ENCODE peak calls at places on chromosomes 11 and 22, in six cellular contexts. D is HepG2, C is GM12878, I is GM12891, W is K562, N is H1. V is an unnamed sample.

GRCh38 chr11:44538375-44539054 is 26.9 kb upstream of the CD82 start:
- DNase-seq in C (no peak), N (peak; percentile 92), W (peak; percentile 88), D (peak; percentile 48), I (peak; percentile 81), V (peak; percentile 78)

GRCh38 chr11:75428989-75429640 is 3.9 kb downstream of the KLHL35 start:
- DNase-seq in C (no peak), D (no peak), N (no peak), I (no peak), W (no peak), V (no peak)

GRCh38 chr22:17882162-17882561 is 107.9 kb upstream of the BID start:
- DNase-seq in I (no peak), C (no peak), W (no peak), D (no peak), N (no peak), V (no peak)

GRCh38 chr11:34181254-34181653 is 75.8 kb downstream of the NAT10 start:
- DNase-seq in D (no peak), N (no peak), I (no peak), C (no peak), W (no peak), V (no peak)

GRCh38 chr22:20156611-20157415 is 6.0 kb upstream of the CCDC188 start:
- DNase-seq in W (peak; percentile 98), D (peak; percentile 42), C (peak; percentile 17), N (peak; percentile 98), I (peak; percentile 98), V (peak; percentile 95)

GRCh38 chr11:35330924-35331323 is 88.4 kb downstream of the SLC1A2 start:
- DNase-seq in W (no peak), N (no peak), I (no peak), D (no peak), C (no peak), V (no peak)

GRCh38 chr11:35474677-35475076 is 50.7 kb downstream of the PAMR1 start:
- DNase-seq in C (no peak), D (no peak), N (no peak), W (no peak), I (no peak), V (no peak)

GRCh38 chr11:125404136-125404810 is 91.8 kb downstream of the FEZ1 start:
- DNase-seq in D (no peak), C (no peak), I (no peak), N (peak; percentile 68), W (no peak), V (no peak)

GRCh38 chr11:82902086-82902485 is 550 bp downstream of the DDIAS start:
- DNase-seq in C (no peak), N (no peak), I (no peak), D (no peak), W (peak; percentile 47), V (no peak)

GRCh38 chr22:20524004-20524481 is 16.6 kb downstream of the MED15 start:
- DNase-seq in D (peak; percentile 85), W (peak; percentile 52), C (peak; percentile 68), N (no peak), I (no peak), V (no peak)

GRCh38 chr11:40797981-40798380 is 661.5 kb downstream of the LRRC4C start:
- DNase-seq in D (no peak), I (no peak), W (no peak), N (no peak), C (no peak), V (no peak)

GRCh38 chr11:1792461-1792860 is 28.7 kb upstream of the CTSD start:
- DNase-seq in N (no peak), W (no peak), I (no peak), D (no peak), C (no peak), V (no peak)

GRCh38 chr22:42949159-42949558 is 65.8 kb downstream of the PACSIN2 start:
- DNase-seq in W (no peak), C (no peak), I (no peak), D (no peak), N (no peak), V (no peak)

GRCh38 chr11:100602716-100603115 is 84.4 kb upstream of the ARHGAP42 start:
- DNase-seq in N (no peak), I (no peak), W (no peak), C (no peak), D (no peak), V (no peak)

GRCh38 chr22:50546326-50547230 is 879 bp downstream of the KLHDC7B start:
- DNase-seq in C (no peak), W (no peak), D (no peak), I (no peak), N (no peak), V (no peak)

GRCh38 chr22:37260939-37261338 is 16.9 kb upstream of the RAC2 start:
- DNase-seq in W (peak; percentile 69), D (peak; percentile 25), N (peak; percentile 78), C (no peak), I (no peak), V (no peak)

GRCh38 chr11:129815596-129816461 is at the start of gene TMEM45B:
- DNase-seq in N (peak; percentile 78), D (no peak), W (no peak), C (no peak), I (no peak), V (no peak)

GRCh38 chr11:95330332-95330731 is 99.3 kb upstream of the SESN3 start:
- DNase-seq in C (no peak), W (no peak), I (no peak), D (no peak), N (no peak), V (no peak)

GRCh38 chr11:34182921-34183685 is 77.7 kb downstream of the NAT10 start:
- DNase-seq in C (no peak), D (no peak), W (no peak), N (no peak), I (no peak), V (no peak)

GRCh38 chr11:24747275-24748251 is 250.7 kb downstream of the LUZP2 start:
- DNase-seq in W (no peak), C (no peak), I (no peak), D (no peak), N (no peak), V (no peak)

GRCh38 chr11:8642226-8642625 is 40.2 kb downstream of the TRIM66 start:
- DNase-seq in W (no peak), C (no peak), D (no peak), I (no peak), N (no peak), V (no peak)

GRCh38 chr11:77147668-77148321 is 19.7 kb downstream of the MYO7A start:
- DNase-seq in D (no peak), C (no peak), W (peak; percentile 69), I (peak; percentile 62), N (peak; percentile 79), V (peak; percentile 43)

DNA sequence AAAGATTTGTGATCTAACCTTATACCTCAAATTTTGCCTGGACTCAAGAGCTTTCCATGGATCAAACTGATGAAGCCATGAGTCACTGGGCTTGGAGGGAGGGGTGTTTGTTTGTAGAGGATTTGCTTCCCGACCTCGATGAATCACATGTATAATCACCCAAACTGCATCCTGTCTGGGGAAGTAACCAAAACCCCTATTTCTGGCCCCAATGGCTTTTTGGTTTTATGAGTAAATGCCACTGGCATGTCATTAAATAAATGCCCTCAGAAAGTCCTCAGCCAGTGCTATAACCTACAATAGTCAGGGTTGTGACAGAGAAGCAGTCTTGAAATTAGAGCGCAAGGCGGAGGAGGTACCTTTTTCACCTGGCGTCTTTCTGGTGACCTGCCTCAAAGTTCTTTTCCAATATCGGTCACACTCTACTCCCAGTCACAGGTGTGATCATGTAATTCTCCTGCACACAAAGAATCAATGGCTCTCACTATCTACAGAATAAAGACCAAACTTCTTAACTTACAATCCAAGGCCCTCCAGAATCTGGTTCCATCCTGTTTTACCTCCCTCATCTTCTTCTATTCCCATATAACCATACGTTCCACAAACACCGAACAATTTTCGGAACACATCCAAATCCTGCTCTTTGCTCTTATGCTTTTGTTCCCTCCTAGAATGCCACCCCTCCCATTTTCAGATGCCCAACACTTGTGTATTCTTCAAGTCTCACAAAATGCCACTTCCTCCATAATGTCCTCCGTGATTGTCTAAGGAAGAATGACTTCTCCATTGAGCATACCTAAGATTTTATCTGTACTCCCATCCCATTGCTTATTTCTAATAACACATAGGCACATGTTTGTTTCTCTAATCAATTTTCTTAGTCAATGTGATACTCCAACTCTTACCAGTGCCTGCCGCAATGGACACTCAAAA is 81.3 kb upstream of the BLID start:
- DNase-seq in W (no peak), I (no peak), C (no peak), N (no peak), D (peak; percentile 57), V (no peak)
- TF ChIP-seq POLR2AphosphoS5 in W (no peak), I (no peak), C (no peak), N (no peak), D (no peak), V (no peak)

DNA sequence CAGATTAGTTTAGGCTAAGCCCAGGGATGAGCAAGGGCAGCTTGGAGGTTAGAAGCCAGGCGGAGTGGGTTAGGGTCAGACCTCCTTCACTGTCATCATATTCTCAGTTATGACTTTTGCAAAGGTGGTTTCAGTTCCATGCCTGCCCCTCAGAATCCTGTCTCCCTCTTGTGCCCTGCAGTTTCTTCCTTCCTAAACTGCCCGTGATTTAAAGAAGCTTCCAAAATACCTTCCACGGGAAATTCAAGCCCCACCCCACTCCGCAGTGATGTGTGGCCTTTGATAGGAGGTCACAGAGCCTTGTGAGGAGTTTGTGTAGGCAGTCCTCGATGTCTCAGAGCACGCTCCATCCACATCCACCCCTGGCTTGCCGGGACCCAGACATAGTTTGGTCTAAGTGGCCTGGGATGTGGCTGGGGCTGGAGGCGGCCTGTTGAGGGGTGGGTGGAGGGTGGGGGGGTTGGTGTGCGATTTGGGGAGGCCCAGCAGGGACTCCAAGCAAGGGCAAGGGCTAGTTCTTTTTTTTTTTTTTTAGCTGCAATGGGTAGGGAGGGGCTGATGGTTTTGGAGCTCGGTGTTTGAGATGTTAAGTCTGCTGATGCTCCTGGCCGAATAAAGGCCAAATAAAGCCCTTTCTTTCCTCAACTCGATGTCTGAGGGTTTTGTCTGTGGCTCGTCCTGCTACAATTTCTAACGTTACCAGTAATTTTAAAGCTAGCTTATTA is 1.6 kb upstream of the IFITM1 start:
- DNase-seq in W (peak; percentile 56), N (no peak), D (no peak), I (no peak), C (no peak), V (no peak)
- TF ChIP-seq POLR2A in W (no peak), N (no peak), D (no peak), I (no peak), C (no peak), V (no peak)

DNA sequence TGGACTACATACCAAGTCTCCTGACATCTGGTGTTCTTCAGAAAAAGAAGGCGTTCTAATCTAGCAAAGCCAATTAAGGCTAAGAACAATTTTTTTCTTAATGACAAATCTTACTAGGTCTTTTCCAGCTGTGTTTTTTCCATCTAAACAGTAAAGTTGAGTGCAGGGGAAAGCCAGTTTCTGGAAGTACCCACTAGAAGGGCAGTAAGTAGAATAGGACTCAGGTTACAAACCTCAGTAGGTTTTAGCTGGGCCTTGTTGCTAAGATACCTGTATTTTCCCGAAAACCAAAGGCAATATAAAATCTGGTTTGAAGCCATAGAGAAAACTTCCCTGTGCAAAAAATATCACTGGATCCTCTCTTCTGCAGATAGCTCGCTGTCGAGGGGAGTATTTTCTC is 351.9 kb downstream of the ETS1 start:
- DNase-seq in C (no peak), D (no peak), W (no peak), I (no peak), N (no peak), V (no peak)
- TF ChIP-seq TAF1 in C (no peak), D (no peak), W (no peak), I (no peak), N (no peak), V (no peak)

DNA sequence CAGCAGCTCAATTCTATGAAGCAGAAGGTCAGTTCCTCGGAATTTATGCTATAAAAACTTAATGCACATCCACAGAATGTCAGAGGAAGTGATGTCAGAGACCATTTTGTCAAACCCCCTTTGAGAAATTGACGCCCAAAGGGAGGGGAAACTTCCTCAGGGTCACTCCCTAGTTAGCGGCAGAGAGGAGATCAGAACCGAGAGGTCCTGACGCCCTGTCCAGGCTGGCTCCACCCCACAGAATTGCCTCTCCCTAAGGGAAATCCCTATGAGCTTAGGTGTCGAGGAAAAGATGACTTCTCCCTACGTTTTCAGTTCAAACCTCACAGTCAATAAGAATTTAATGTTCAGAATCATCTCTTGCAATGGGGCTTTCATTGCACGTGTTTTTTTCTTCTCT is 148.9 kb upstream of the TIMP3 start:
- DNase-seq in N (no peak), C (no peak), D (no peak), I (no peak), W (no peak), V (no peak)
- TF ChIP-seq POLR2AphosphoS5 in N (no peak), C (no peak), D (no peak), I (no peak), W (no peak), V (no peak)